ENCODE peak calls at places on chromosomes 13 and 19, in seven cellular contexts. R is neural progenitor cell; D is activated CD4-positive, alpha-beta T cell treated with anti-CD3 and anti-CD28 coated beads, Interleukin-2, amount 50 U/mL, for 1 hour; Y is HAP-1; I is tibial nerve; L is activated naive CD8-positive, alpha-beta T cell treated with anti-CD3 and anti-CD28 coated beads, Interleukin-2, amount 50 U/mL, for 24 hours; E is brain pericyte. K is an unnamed sample.

GRCh38 chr13:93108111-93108581 is 118.5 kb upstream of the GPC6 start:
- DNase-seq in R (no peak), E (no peak), L (no peak), Y (no peak), I (no peak), D (no peak), K (no peak)

GRCh38 chr13:29428310-29428991 is 167.0 kb downstream of the SLC7A1 start:
- DNase-seq in L (no peak), I (no peak), D (no peak), R (peak), Y (peak), E (no peak), K (no peak)

GRCh38 chr19:54096642-54097106 is 3.9 kb downstream of the OSCAR start:
- DNase-seq in D (no peak), R (peak), I (peak), E (no peak), Y (no peak), L (no peak), K (no peak)

GRCh38 chr13:95749545-95749944 is 72.6 kb downstream of the DNAJC3 start:
- DNase-seq in L (no peak), R (no peak), E (no peak), D (no peak), I (no peak), Y (no peak), K (no peak)

GRCh38 chr13:86383561-86383960 is 584.3 kb upstream of the SLITRK6 start:
- DNase-seq in Y (no peak), E (no peak), D (no peak), R (no peak), I (no peak), L (no peak), K (no peak)

GRCh38 chr19:5090465-5090779 is 121.5 kb downstream of the KDM4B start:
- DNase-seq in R (no peak), L (no peak), I (no peak), Y (no peak), D (no peak), E (no peak), K (no peak)

GRCh38 chr13:31477961-31478360 is 261.4 kb upstream of the RXFP2 start:
- DNase-seq in D (no peak), I (no peak), L (no peak), R (no peak), E (peak), Y (no peak), K (no peak)

GRCh38 chr19:10601999-10602329 is 14.9 kb upstream of the AP1M2 start:
- DNase-seq in I (no peak), E (no peak), Y (no peak), D (no peak), R (no peak), L (no peak), K (no peak)

GRCh38 chr13:45882626-45883025 is 31.1 kb upstream of the SIAH3 start:
- DNase-seq in E (no peak), Y (no peak), D (no peak), R (peak), L (no peak), I (no peak), K (no peak)

GRCh38 chr19:2167896-2168618 is 4.3 kb downstream of the DOT1L start:
- DNase-seq in I (peak), R (no peak), Y (peak), L (peak), E (no peak), D (no peak), K (peak)

GRCh38 chr19:41537789-41538188 is 38.2 kb upstream of the CEACAM21 start:
- DNase-seq in R (no peak), I (no peak), E (no peak), D (no peak), L (peak), Y (no peak), K (no peak)

GRCh38 chr19:39542198-39542597 is 2.2 kb upstream of the EID2 start:
- DNase-seq in L (no peak), D (no peak), Y (peak), E (no peak), I (no peak), R (peak), K (no peak)

GRCh38 chr19:14434543-14435319 is 1.6 kb downstream of the PKN1 start:
- DNase-seq in R (no peak), Y (no peak), E (no peak), D (no peak), L (peak), I (no peak), K (peak)

GRCh38 chr19:11375143-11375948 is 880 bp downstream of the SWSAP1 start:
- DNase-seq in I (peak), R (peak), E (no peak), L (peak), Y (peak), D (peak), K (peak)

GRCh38 chr19:49999371-50000010 is 25.7 kb downstream of the VRK3 start:
- DNase-seq in R (no peak), D (no peak), I (no peak), L (no peak), Y (no peak), E (no peak), K (no peak)

GRCh38 chr19:58021541-58022282 is 12.1 kb upstream of the ZSCAN1 start:
- DNase-seq in D (peak), Y (peak), L (peak), E (no peak), I (peak), R (peak), K (no peak)

GRCh38 chr19:54188224-54188871 is 1.0 kb downstream of the MBOAT7 start:
- DNase-seq in L (peak), R (peak), D (peak), I (no peak), Y (no peak), E (no peak), K (peak)

GRCh38 chr13:21670006-21670882 is 629 bp upstream of the FGF9 start:
- DNase-seq in R (peak), I (peak), E (no peak), L (peak), D (peak), Y (peak), K (peak)

GRCh38 chr13:51324714-51325440 is 14.6 kb upstream of the SERPINE3 start:
- DNase-seq in Y (no peak), R (peak), L (no peak), D (no peak), I (no peak), E (no peak), K (no peak)

GRCh38 chr19:18282021-18282787 is 782 bp upstream of the JUND start:
- DNase-seq in L (no peak), R (peak), I (no peak), D (no peak), Y (no peak), E (no peak), K (no peak)

GRCh38 chr19:9622531-9622930 is 1.5 kb upstream of the ZNF561 start:
- DNase-seq in L (no peak), Y (no peak), E (no peak), R (no peak), D (no peak), I (no peak), K (no peak)

GRCh38 chr13:98775386-98775785 is 22.9 kb upstream of the SLC15A1 start:
- DNase-seq in D (no peak), L (no peak), E (no peak), I (no peak), R (no peak), Y (no peak), K (no peak)

GRCh38 chr19:39375929-39376328 is 15.0 kb downstream of the PAF1 start:
- DNase-seq in Y (no peak), L (no peak), E (no peak), D (no peak), R (no peak), I (no peak), K (no peak)

GRCh38 chr13:46743191-46743590 is 53.8 kb downstream of the ESD start:
- DNase-seq in Y (no peak), D (no peak), I (no peak), E (no peak), R (no peak), L (no peak), K (no peak)

GRCh38 chr13:41327994-41328778 is 17.1 kb downstream of the NAA16 start:
- DNase-seq in E (no peak), R (no peak), D (no peak), L (no peak), Y (no peak), I (no peak), K (no peak)

GRCh38 chr13:40235160-40235796 is 431.2 kb downstream of the FOXO1 start:
- DNase-seq in D (no peak), Y (no peak), I (no peak), E (no peak), L (no peak), R (no peak), K (no peak)

GRCh38 chr19:13483215-13483614 is 23.1 kb downstream of the CACNA1A start:
- DNase-seq in R (no peak), Y (no peak), L (no peak), D (no peak), E (no peak), I (no peak), K (no peak)

GRCh38 chr19:43789029-43789428 is 8.3 kb upstream of the KCNN4 start:
- DNase-seq in D (no peak), Y (peak), L (no peak), I (no peak), E (no peak), R (peak), K (no peak)

GRCh38 chr13:105389373-105389772 is 1146.1 kb downstream of the EFNB2 start:
- DNase-seq in R (no peak), Y (no peak), E (no peak), L (no peak), I (no peak), D (no peak), K (no peak)

GRCh38 chr19:41595258-41595889 is 19.4 kb downstream of the CEACAM21 start:
- DNase-seq in I (peak), Y (peak), R (peak), D (peak), E (no peak), L (peak), K (no peak)

GRCh38 chr19:15195381-15195964 is 5.3 kb downstream of the NOTCH3 start:
- DNase-seq in L (peak), R (peak), I (no peak), D (no peak), Y (peak), E (no peak), K (peak)

GRCh38 chr19:27975419-27976005 is 1237.4 kb downstream of the UQCRFS1 start:
- DNase-seq in Y (no peak), D (no peak), R (no peak), L (no peak), I (no peak), E (no peak), K (no peak)

GRCh38 chr19:926595-927043 is 784 bp downstream of the ARID3A start:
- DNase-seq in D (no peak), R (peak), E (no peak), L (peak), Y (peak), I (peak), K (peak)

GRCh38 chr13:113203507-113204377 is 4.7 kb downstream of the PCID2 start:
- DNase-seq in E (no peak), I (no peak), Y (no peak), D (no peak), R (no peak), L (no peak), K (no peak)

GRCh38 chr13:26813626-26814348 is 53.2 kb upstream of the GPR12 start:
- DNase-seq in D (no peak), E (no peak), Y (no peak), L (no peak), I (no peak), R (no peak), K (no peak)

GRCh38 chr13:28000567-28000966 is 12.1 kb upstream of the URAD start:
- DNase-seq in R (peak), I (no peak), L (no peak), E (no peak), Y (no peak), D (no peak), K (no peak)

GRCh38 chr19:3162418-3163229 is 15.9 kb upstream of the S1PR4 start:
- DNase-seq in D (no peak), E (no peak), L (no peak), Y (peak), I (no peak), R (no peak), K (no peak)

GRCh38 chr13:20779405-20779804 is 5.6 kb upstream of the EEF1AKMT1 start:
- DNase-seq in L (no peak), D (no peak), I (no peak), R (peak), E (no peak), Y (no peak), K (no peak)